ENCODE peak calls at places on chromosomes 3 and 15, in ten cellular contexts. S, M, A, O, L, U, K, V, I and R are unnamed samples.

GRCh38 chr15:47576921-47577474 is 140.3 kb upstream of the SEMA6D start:
- DNase-seq in S (no peak), M (no peak), A (no peak), O (no peak), L (no peak), U (no peak), K (no peak), V (no peak), I (no peak), R (no peak)

GRCh38 chr15:66940368-66940767 is 125.0 kb upstream of the SMAD3 start:
- DNase-seq in S (no peak), M (no peak), A (no peak), O (no peak), L (no peak), U (no peak), K (no peak), V (no peak), I (no peak), R (no peak)

GRCh38 chr3:103169289-103169688 is 734.5 kb downstream of the ZPLD1 start:
- DNase-seq in S (no peak), M (no peak), A (no peak), O (no peak), L (no peak), U (no peak), K (no peak), V (no peak), I (no peak), R (no peak)

GRCh38 chr15:45868109-45868691 is 233.4 kb downstream of the SQOR start:
- DNase-seq in S (no peak), M (no peak), A (no peak), O (no peak), L (no peak), U (no peak), K (no peak), V (peak), I (no peak), R (no peak)

GRCh38 chr3:137171834-137172603 is 214.2 kb downstream of the IL20RB start:
- DNase-seq in S (no peak), M (no peak), A (no peak), O (no peak), L (no peak), U (no peak), K (no peak), V (no peak), I (no peak), R (no peak)

GRCh38 chr3:168847293-168847883 is 751.7 kb upstream of the GOLIM4 start:
- DNase-seq in S (no peak), M (no peak), A (no peak), O (peak), L (peak), U (peak), K (peak), V (peak), I (no peak), R (peak)

GRCh38 chr3:100893590-100893989 is 99.6 kb downstream of the ABI3BP start:
- DNase-seq in S (no peak), M (no peak), A (no peak), O (no peak), L (no peak), U (peak), K (peak), V (no peak), I (no peak), R (peak)

GRCh38 chr3:48595075-48595525 is at the start of gene COL7A1:
- DNase-seq in S (no peak), M (peak), A (no peak), O (no peak), L (no peak), U (no peak), K (no peak), V (no peak), I (no peak), R (no peak)

GRCh38 chr3:53242642-53243041 is 13.2 kb downstream of the TKT start:
- DNase-seq in S (no peak), M (no peak), A (no peak), O (no peak), L (no peak), U (no peak), K (no peak), V (no peak), I (no peak), R (no peak)

GRCh38 chr3:57919987-57920386 is 88.2 kb upstream of the FLNB start:
- DNase-seq in S (no peak), M (no peak), A (no peak), O (no peak), L (no peak), U (no peak), K (no peak), V (no peak), I (no peak), R (no peak)

GRCh38 chr3:130508970-130509369 is 8.0 kb upstream of the COL6A6 start:
- DNase-seq in S (no peak), M (peak), A (peak), O (peak), L (no peak), U (no peak), K (no peak), V (no peak), I (no peak), R (no peak)

GRCh38 chr15:74398183-74398582 is 30.7 kb upstream of the CYP11A1 start:
- DNase-seq in S (no peak), M (no peak), A (no peak), O (no peak), L (no peak), U (no peak), K (no peak), V (peak), I (no peak), R (no peak)

GRCh38 chr3:191358929-191359328 is 28.6 kb upstream of the UTS2B start:
- DNase-seq in S (no peak), M (no peak), A (no peak), O (no peak), L (no peak), U (no peak), K (no peak), V (no peak), I (no peak), R (no peak)

GRCh38 chr15:98896002-98896721 is 111.4 kb downstream of the PGPEP1L start:
- DNase-seq in S (no peak), M (no peak), A (no peak), O (no peak), L (no peak), U (peak), K (peak), V (no peak), I (no peak), R (no peak)

GRCh38 chr3:81968628-81969027 is 207.2 kb upstream of the GBE1 start:
- DNase-seq in S (no peak), M (no peak), A (no peak), O (no peak), L (no peak), U (no peak), K (no peak), V (no peak), I (no peak), R (no peak)

GRCh38 chr3:16286161-16286560 is 21.1 kb downstream of the OXNAD1 start:
- DNase-seq in S (no peak), M (no peak), A (no peak), O (no peak), L (no peak), U (no peak), K (no peak), V (no peak), I (no peak), R (no peak)

GRCh38 chr3:159818399-159818798 is 170.2 kb upstream of the IL12A start:
- DNase-seq in S (no peak), M (peak), A (no peak), O (no peak), L (no peak), U (no peak), K (no peak), V (no peak), I (no peak), R (no peak)

GRCh38 chr3:157445897-157446296 is 9.2 kb downstream of the PTX3 start:
- DNase-seq in S (no peak), M (no peak), A (no peak), O (no peak), L (no peak), U (peak), K (no peak), V (peak), I (no peak), R (no peak)

DNA sequence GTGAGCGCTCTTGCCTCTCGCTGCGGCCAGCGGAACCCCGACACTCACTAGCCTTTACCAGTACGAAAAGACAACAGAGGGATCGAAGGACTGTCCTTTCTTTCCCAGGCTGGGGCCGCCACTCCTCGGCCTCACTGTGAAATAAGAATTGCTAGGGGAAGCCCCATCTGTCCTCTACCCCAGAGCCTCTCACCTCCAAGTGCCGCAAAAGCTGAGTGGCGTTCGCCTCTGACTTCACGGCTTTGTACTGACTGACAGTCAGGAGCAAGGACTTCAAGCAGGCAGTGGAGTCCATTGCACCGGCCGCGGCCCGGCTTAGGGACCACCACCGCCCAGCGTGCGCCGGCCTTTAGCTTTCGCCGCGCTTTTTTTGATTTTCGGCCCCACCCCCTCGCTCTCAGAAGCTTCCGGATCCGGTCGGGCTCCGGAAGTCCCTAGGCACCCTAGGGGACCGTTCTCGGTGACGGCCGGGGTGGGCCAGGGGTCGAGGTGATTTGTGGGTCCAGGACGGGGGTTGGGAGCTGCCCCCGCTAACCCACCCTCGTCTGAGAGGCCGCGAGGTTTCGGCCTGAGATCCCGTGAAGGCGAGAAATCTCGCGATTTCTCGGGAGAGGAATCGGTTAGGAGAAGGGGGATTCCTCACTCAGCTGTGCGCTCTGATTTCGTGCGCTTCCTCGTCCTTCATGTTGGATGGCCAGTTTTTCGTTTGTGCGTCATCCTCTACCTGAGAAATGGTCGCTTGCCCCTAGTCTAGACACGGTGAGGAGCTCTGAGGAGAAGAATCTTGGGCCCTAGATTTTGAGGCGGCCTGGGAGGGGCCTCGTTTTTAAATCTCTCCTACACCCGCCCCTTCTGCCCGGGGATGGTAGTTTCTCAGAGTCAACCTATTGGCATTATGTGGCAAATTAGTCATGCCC is at the start of the genes CIP2A and DZIP3:
- DNase-seq in S (peak), M (peak), A (peak), O (peak), L (peak), U (peak), K (peak), V (peak), I (peak), R (peak)
- TF ChIP-seq POLR2A in S (peak), M (peak), A (peak), O (peak), L (no peak), U (peak), K (peak), V (peak), I (peak), R (no peak)

GRCh38 chr3:14319654-14320182 is 82.7 kb upstream of the SLC6A6 start:
- DNase-seq in S (peak), M (no peak), A (no peak), O (no peak), L (no peak), U (peak), K (peak), V (peak), I (peak), R (no peak)
- TF ChIP-seq POLR2A in S (no peak), M (no peak), A (no peak), O (no peak), L (no peak), U (no peak), K (no peak), V (no peak), I (no peak), R (no peak)

GRCh38 chr3:177196473-177197040 is 725 bp downstream of the TBL1XR1 start:
- DNase-seq in S (peak), M (no peak), A (peak), O (peak), L (peak), U (peak), K (peak), V (peak), I (peak), R (peak)
- TF ChIP-seq POLR2A in S (no peak), M (no peak), A (no peak), O (no peak), L (no peak), U (no peak), K (no peak), V (peak), I (no peak), R (no peak)

GRCh38 chr15:95646484-95646883 is 684.0 kb upstream of the NR2F2 start:
- DNase-seq in S (no peak), M (no peak), A (no peak), O (no peak), L (no peak), U (no peak), K (no peak), V (no peak), I (no peak), R (no peak)

GRCh38 chr15:95645791-95646338 is 684.6 kb upstream of the NR2F2 start:
- DNase-seq in S (no peak), M (no peak), A (no peak), O (no peak), L (no peak), U (no peak), K (no peak), V (no peak), I (no peak), R (no peak)

GRCh38 chr15:95644476-95644875 is 686.0 kb upstream of the NR2F2 start:
- DNase-seq in S (no peak), M (no peak), A (peak), O (no peak), L (no peak), U (no peak), K (no peak), V (no peak), I (no peak), R (no peak)

GRCh38 chr15:95647878-95648277 is 682.6 kb upstream of the NR2F2 start:
- DNase-seq in S (no peak), M (no peak), A (no peak), O (no peak), L (no peak), U (no peak), K (no peak), V (no peak), I (no peak), R (no peak)

GRCh38 chr15:95646892-95647291 is 683.6 kb upstream of the NR2F2 start:
- DNase-seq in S (no peak), M (no peak), A (no peak), O (no peak), L (no peak), U (no peak), K (no peak), V (no peak), I (no peak), R (no peak)
- TF ChIP-seq POLR2A in S (no peak), M (no peak), A (no peak), O (no peak), L (no peak), U (no peak), K (no peak), V (no peak), I (no peak), R (no peak)

DNA sequence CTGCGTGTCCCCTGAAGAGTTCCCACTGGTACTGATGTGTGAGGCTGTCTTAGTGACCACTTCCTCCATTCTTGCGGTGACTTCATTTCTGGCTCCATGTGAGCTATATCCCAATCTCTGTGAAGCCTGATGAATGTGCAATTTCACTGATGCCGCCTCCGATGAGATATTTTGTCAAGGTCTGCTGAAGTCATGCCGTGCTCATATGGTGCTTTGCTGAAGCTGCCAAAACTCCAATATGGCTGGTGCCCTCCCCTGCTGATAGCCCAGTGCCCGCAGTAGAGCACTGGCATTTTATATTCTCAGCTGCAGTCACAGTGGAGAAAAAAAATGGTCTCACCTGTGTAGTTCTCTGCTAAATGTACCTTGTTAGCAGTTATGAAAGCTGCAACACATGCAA is 271.5 kb downstream of the EFHB start:
- DNase-seq in S (no peak), M (no peak), A (no peak), O (no peak), L (no peak), U (no peak), K (no peak), V (no peak), I (no peak), R (no peak)
- TF ChIP-seq POLR2A in S (no peak), M (no peak), A (no peak), O (no peak), L (no peak), U (no peak), K (no peak), V (no peak), I (no peak), R (no peak)

GRCh38 chr15:101251830-101252820 is at the start of gene CHSY1:
- DNase-seq in S (peak), M (peak), A (peak), O (peak), L (peak), U (peak), K (peak), V (peak), I (peak), R (peak)
- TF ChIP-seq POLR2A in S (peak), M (peak), A (peak), O (peak), L (no peak), U (peak), K (peak), V (peak), I (peak), R (no peak)

GRCh38 chr3:195911946-195912270 is 3.6 kb upstream of the TNK2 start:
- DNase-seq in S (no peak), M (no peak), A (no peak), O (no peak), L (no peak), U (no peak), K (peak), V (peak), I (no peak), R (no peak)
- TF ChIP-seq POLR2A in S (no peak), M (no peak), A (no peak), O (no peak), L (no peak), U (no peak), K (no peak), V (no peak), I (no peak), R (no peak)

GRCh38 chr3:170355738-170356595 is 1.5 kb upstream of the SKIL start:
- DNase-seq in S (peak), M (no peak), A (peak), O (peak), L (peak), U (peak), K (peak), V (peak), I (peak), R (peak)
- TF ChIP-seq POLR2A in S (no peak), M (no peak), A (no peak), O (no peak), L (no peak), U (no peak), K (no peak), V (no peak), I (no peak), R (no peak)